ENCODE peak calls at places on chromosomes 6 and 20, in seven cellular contexts. One of them, this sample, is unnamed.

GRCh38 chr6:43702522-43703440 is 15.2 kb upstream of the MRPS18A start:
- DNase-seq in left ventricle myocardium inferior: peak; percentile 94
- DNase-seq in ovary: peak; percentile 83
- DNase-seq in IMR-90: peak; percentile 83
- DNase-seq in suprapubic skin: peak; percentile 98
- DNase-seq in thyroid gland: peak; percentile 95
- DNase-seq in Panc1: no peak
- DNase-seq in this sample: peak; percentile 97

GRCh38 chr6:80531676-80532619 is 425.5 kb downstream of the BCKDHB start:
- DNase-seq in thyroid gland: no peak
- DNase-seq in left ventricle myocardium inferior: no peak
- DNase-seq in Panc1: no peak
- DNase-seq in ovary: no peak
- DNase-seq in suprapubic skin: no peak
- DNase-seq in IMR-90: peak; percentile 31
- DNase-seq in this sample: no peak

GRCh38 chr6:149031545-149032317 is 284.9 kb downstream of the UST start:
- DNase-seq in IMR-90: peak; percentile 85
- DNase-seq in thyroid gland: no peak
- DNase-seq in left ventricle myocardium inferior: no peak
- DNase-seq in suprapubic skin: no peak
- DNase-seq in Panc1: no peak
- DNase-seq in ovary: peak; percentile 63
- DNase-seq in this sample: no peak

GRCh38 chr6:74872754-74873446 is 333.0 kb downstream of the COL12A1 start:
- DNase-seq in thyroid gland: no peak
- DNase-seq in Panc1: no peak
- DNase-seq in IMR-90: no peak
- DNase-seq in ovary: no peak
- DNase-seq in suprapubic skin: no peak
- DNase-seq in left ventricle myocardium inferior: no peak
- DNase-seq in this sample: no peak

GRCh38 chr6:7906741-7907140 is 3.8 kb downstream of the TXNDC5 start:
- DNase-seq in IMR-90: no peak
- DNase-seq in Panc1: no peak
- DNase-seq in ovary: no peak
- DNase-seq in suprapubic skin: no peak
- DNase-seq in thyroid gland: no peak
- DNase-seq in left ventricle myocardium inferior: no peak
- DNase-seq in this sample: no peak

GRCh38 chr6:30877419-30878262 is 6.7 kb upstream of the DDR1 start:
- DNase-seq in IMR-90: peak; percentile 90
- DNase-seq in Panc1: peak; percentile 73
- DNase-seq in suprapubic skin: peak; percentile 92
- DNase-seq in left ventricle myocardium inferior: peak; percentile 90
- DNase-seq in ovary: peak; percentile 90
- DNase-seq in thyroid gland: peak; percentile 92
- DNase-seq in this sample: peak; percentile 92

GRCh38 chr20:10846831-10847230 is 173.0 kb upstream of the JAG1 start:
- DNase-seq in suprapubic skin: no peak
- DNase-seq in IMR-90: no peak
- DNase-seq in left ventricle myocardium inferior: no peak
- DNase-seq in ovary: no peak
- DNase-seq in thyroid gland: no peak
- DNase-seq in Panc1: no peak
- DNase-seq in this sample: no peak

GRCh38 chr20:10540636-10541493 is 105.8 kb downstream of the SLX4IP start:
- DNase-seq in IMR-90: peak; percentile 94
- DNase-seq in left ventricle myocardium inferior: no peak
- DNase-seq in thyroid gland: no peak
- DNase-seq in Panc1: no peak
- DNase-seq in ovary: no peak
- DNase-seq in suprapubic skin: no peak
- DNase-seq in this sample: no peak

GRCh38 chr6:118509009-118509617 is 39.0 kb upstream of the PLN start:
- DNase-seq in suprapubic skin: no peak
- DNase-seq in ovary: no peak
- DNase-seq in thyroid gland: no peak
- DNase-seq in left ventricle myocardium inferior: no peak
- DNase-seq in IMR-90: peak; percentile 55
- DNase-seq in Panc1: peak; percentile 32
- DNase-seq in this sample: peak; percentile 25

GRCh38 chr20:2872304-2873009 is 824 bp upstream of the PTPRA start:
- DNase-seq in suprapubic skin: peak; percentile 78
- DNase-seq in left ventricle myocardium inferior: peak; percentile 60
- DNase-seq in IMR-90: peak; percentile 43
- DNase-seq in ovary: peak; percentile 66
- DNase-seq in thyroid gland: peak; percentile 63
- DNase-seq in Panc1: no peak
- DNase-seq in this sample: peak; percentile 86

GRCh38 chr6:158387036-158387435 is 74.8 kb downstream of the TULP4 start:
- DNase-seq in Panc1: no peak
- DNase-seq in suprapubic skin: no peak
- DNase-seq in IMR-90: no peak
- DNase-seq in thyroid gland: no peak
- DNase-seq in left ventricle myocardium inferior: no peak
- DNase-seq in ovary: no peak
- DNase-seq in this sample: no peak

GRCh38 chr20:57618091-57618765 is 2.0 kb downstream of the ZBP1 start:
- DNase-seq in ovary: no peak
- DNase-seq in thyroid gland: no peak
- DNase-seq in Panc1: no peak
- DNase-seq in IMR-90: no peak
- DNase-seq in suprapubic skin: no peak
- DNase-seq in left ventricle myocardium inferior: no peak
- DNase-seq in this sample: no peak

GRCh38 chr6:47097092-47097945 is 55.2 kb upstream of the ADGRF1 start:
- DNase-seq in Panc1: peak; percentile 73
- DNase-seq in left ventricle myocardium inferior: peak; percentile 45
- DNase-seq in suprapubic skin: no peak
- DNase-seq in ovary: peak; percentile 40
- DNase-seq in IMR-90: peak; percentile 85
- DNase-seq in thyroid gland: peak; percentile 63
- DNase-seq in this sample: peak; percentile 76

GRCh38 chr6:68200929-68201328 is 434.2 kb upstream of the ADGRB3 start:
- DNase-seq in suprapubic skin: no peak
- DNase-seq in ovary: no peak
- DNase-seq in IMR-90: no peak
- DNase-seq in Panc1: no peak
- DNase-seq in thyroid gland: no peak
- DNase-seq in left ventricle myocardium inferior: no peak
- DNase-seq in this sample: no peak

GRCh38 chr20:38649275-38649891 is 47.8 kb downstream of the ARHGAP40 start:
- DNase-seq in thyroid gland: no peak
- DNase-seq in IMR-90: no peak
- DNase-seq in suprapubic skin: no peak
- DNase-seq in Panc1: no peak
- DNase-seq in ovary: no peak
- DNase-seq in left ventricle myocardium inferior: no peak
- DNase-seq in this sample: peak; percentile 74

GRCh38 chr6:14074723-14075503 is 42.7 kb upstream of the CD83 start:
- DNase-seq in ovary: peak; percentile 40
- DNase-seq in Panc1: no peak
- DNase-seq in IMR-90: peak; percentile 44
- DNase-seq in left ventricle myocardium inferior: no peak
- DNase-seq in suprapubic skin: no peak
- DNase-seq in thyroid gland: no peak
- DNase-seq in this sample: no peak

GRCh38 chr6:3770023-3770422 is 18.5 kb upstream of the PXDC1 start:
- DNase-seq in Panc1: no peak
- DNase-seq in left ventricle myocardium inferior: no peak
- DNase-seq in thyroid gland: no peak
- DNase-seq in IMR-90: no peak
- DNase-seq in suprapubic skin: no peak
- DNase-seq in ovary: no peak
- DNase-seq in this sample: peak; percentile 33

GRCh38 chr6:92723390-92723931 is 695.9 kb downstream of the EPHA7 start:
- DNase-seq in thyroid gland: no peak
- DNase-seq in ovary: no peak
- DNase-seq in left ventricle myocardium inferior: no peak
- DNase-seq in suprapubic skin: no peak
- DNase-seq in Panc1: no peak
- DNase-seq in IMR-90: no peak
- DNase-seq in this sample: no peak

GRCh38 chr6:13538084-13538483 is 36.3 kb upstream of the SIRT5 start:
- DNase-seq in suprapubic skin: no peak
- DNase-seq in left ventricle myocardium inferior: no peak
- DNase-seq in ovary: no peak
- DNase-seq in Panc1: no peak
- DNase-seq in thyroid gland: no peak
- DNase-seq in IMR-90: peak; percentile 61
- DNase-seq in this sample: no peak

GRCh38 chr20:44219287-44219686 is 8.7 kb upstream of the OSER1 start:
- DNase-seq in suprapubic skin: no peak
- DNase-seq in Panc1: no peak
- DNase-seq in IMR-90: no peak
- DNase-seq in left ventricle myocardium inferior: no peak
- DNase-seq in thyroid gland: no peak
- DNase-seq in ovary: no peak
- DNase-seq in this sample: no peak

GRCh38 chr6:140174509-140174908 is 800.1 kb upstream of the CITED2 start:
- DNase-seq in Panc1: peak; percentile 17
- DNase-seq in ovary: no peak
- DNase-seq in left ventricle myocardium inferior: no peak
- DNase-seq in suprapubic skin: no peak
- DNase-seq in IMR-90: peak; percentile 98
- DNase-seq in thyroid gland: no peak
- DNase-seq in this sample: no peak

GRCh38 chr6:37011656-37012378 is 6.4 kb downstream of the FGD2 start:
- DNase-seq in ovary: no peak
- DNase-seq in Panc1: no peak
- DNase-seq in suprapubic skin: no peak
- DNase-seq in left ventricle myocardium inferior: no peak
- DNase-seq in IMR-90: peak; percentile 79
- DNase-seq in thyroid gland: peak; percentile 76
- DNase-seq in this sample: no peak

GRCh38 chr6:157732007-157732406 is 91.0 kb upstream of the SNX9 start:
- DNase-seq in ovary: no peak
- DNase-seq in left ventricle myocardium inferior: no peak
- DNase-seq in suprapubic skin: no peak
- DNase-seq in thyroid gland: no peak
- DNase-seq in IMR-90: no peak
- DNase-seq in Panc1: no peak
- DNase-seq in this sample: no peak

GRCh38 chr6:136739501-136739900 is 52.8 kb downstream of the MAP3K5 start:
- DNase-seq in thyroid gland: no peak
- DNase-seq in suprapubic skin: no peak
- DNase-seq in IMR-90: no peak
- DNase-seq in ovary: no peak
- DNase-seq in Panc1: no peak
- DNase-seq in left ventricle myocardium inferior: no peak
- DNase-seq in this sample: no peak

GRCh38 chr20:49770634-49771033 is 42.0 kb upstream of the SLC9A8 start:
- DNase-seq in Panc1: no peak
- DNase-seq in left ventricle myocardium inferior: no peak
- DNase-seq in IMR-90: no peak
- DNase-seq in suprapubic skin: no peak
- DNase-seq in thyroid gland: no peak
- DNase-seq in ovary: no peak
- DNase-seq in this sample: no peak

GRCh38 chr20:49765846-49766541 is 46.6 kb upstream of the SLC9A8 start:
- DNase-seq in suprapubic skin: no peak
- DNase-seq in left ventricle myocardium inferior: no peak
- DNase-seq in Panc1: no peak
- DNase-seq in thyroid gland: no peak
- DNase-seq in ovary: no peak
- DNase-seq in IMR-90: no peak
- DNase-seq in this sample: no peak

GRCh38 chr20:49768204-49769124 is 44.2 kb upstream of the SLC9A8 start:
- DNase-seq in IMR-90: peak; percentile 70
- DNase-seq in Panc1: no peak
- DNase-seq in left ventricle myocardium inferior: no peak
- DNase-seq in ovary: no peak
- DNase-seq in suprapubic skin: peak; percentile 79
- DNase-seq in thyroid gland: peak; percentile 76
- DNase-seq in this sample: peak; percentile 56

GRCh38 chr20:49766979-49767419 is 45.6 kb upstream of the SLC9A8 start:
- DNase-seq in thyroid gland: no peak
- DNase-seq in suprapubic skin: no peak
- DNase-seq in ovary: no peak
- DNase-seq in left ventricle myocardium inferior: no peak
- DNase-seq in Panc1: no peak
- DNase-seq in IMR-90: no peak
- DNase-seq in this sample: no peak

DNA sequence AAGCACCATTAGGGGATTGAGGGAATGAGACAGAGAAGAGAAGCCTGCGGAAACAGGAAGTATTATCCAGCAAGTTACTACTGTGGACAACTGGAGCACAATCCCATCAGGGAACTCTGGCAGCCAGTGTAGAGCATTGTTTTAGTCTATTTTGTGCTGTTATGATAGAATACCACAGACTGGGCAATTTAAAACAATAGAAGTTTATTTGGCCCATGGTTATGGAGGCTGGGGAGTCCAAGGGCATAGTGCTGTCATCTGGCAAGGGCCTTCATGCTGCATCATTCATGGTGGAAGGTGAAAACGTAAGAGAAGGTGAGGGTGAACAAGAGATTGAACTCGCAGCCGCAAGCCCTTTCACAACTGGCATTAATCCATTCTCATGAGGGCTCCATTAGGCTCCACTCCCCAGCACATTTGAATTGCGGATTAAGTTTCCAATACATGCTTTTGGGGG is 43.5 kb upstream of the SLC9A8 start:
- DNase-seq in thyroid gland: no peak
- DNase-seq in left ventricle myocardium inferior: no peak
- DNase-seq in IMR-90: no peak
- DNase-seq in suprapubic skin: no peak
- DNase-seq in ovary: no peak
- DNase-seq in Panc1: no peak
- DNase-seq in this sample: no peak
- H3K27ac ChIP-seq in thyroid gland: peak overlapping the region; percentile 69
- H3K27ac ChIP-seq in left ventricle myocardium inferior: peak overlapping the region; percentile 67
- H3K27ac ChIP-seq in IMR-90: peak overlapping the region; percentile 79
- H3K27ac ChIP-seq in suprapubic skin: peak overlapping the region; percentile 60
- H3K27ac ChIP-seq in ovary: peak overlapping the region; percentile 26
- H3K27ac ChIP-seq in Panc1: peak overlapping the region; percentile 0
- H3K27ac ChIP-seq in this sample: no peak overlapping the region

GRCh38 chr6:151661928-151662327 is 145.6 kb upstream of the ESR1 start:
- DNase-seq in IMR-90: no peak
- DNase-seq in thyroid gland: no peak
- DNase-seq in Panc1: no peak
- DNase-seq in ovary: no peak
- DNase-seq in left ventricle myocardium inferior: no peak
- DNase-seq in suprapubic skin: no peak
- DNase-seq in this sample: peak; percentile 54
- TF ChIP-seq CTCF in IMR-90: peak; percentile 13
- TF ChIP-seq CTCF in thyroid gland: no peak
- TF ChIP-seq CTCF in Panc1: peak; percentile 37
- TF ChIP-seq CTCF in ovary: no peak
- TF ChIP-seq CTCF in left ventricle myocardium inferior: no peak
- TF ChIP-seq CTCF in suprapubic skin: no peak
- TF ChIP-seq CTCF in this sample: peak; percentile 65

GRCh38 chr6:145732788-145733187 is 2.5 kb downstream of the EPM2A start:
- DNase-seq in suprapubic skin: no peak
- DNase-seq in Panc1: no peak
- DNase-seq in left ventricle myocardium inferior: no peak
- DNase-seq in thyroid gland: no peak
- DNase-seq in IMR-90: no peak
- DNase-seq in ovary: no peak
- DNase-seq in this sample: peak; percentile 16
- H3K4me3 ChIP-seq in suprapubic skin: no peak overlapping the region
- H3K4me3 ChIP-seq in Panc1: no peak overlapping the region
- H3K4me3 ChIP-seq in left ventricle myocardium inferior: no peak overlapping the region
- H3K4me3 ChIP-seq in thyroid gland: no peak overlapping the region
- H3K4me3 ChIP-seq in IMR-90: no peak overlapping the region
- H3K4me3 ChIP-seq in ovary: no peak overlapping the region
- H3K4me3 ChIP-seq in this sample: no peak overlapping the region

GRCh38 chr6:100232791-100233573 is 231.7 kb downstream of the SIM1 start:
- DNase-seq in ovary: no peak
- DNase-seq in left ventricle myocardium inferior: no peak
- DNase-seq in thyroid gland: no peak
- DNase-seq in Panc1: no peak
- DNase-seq in suprapubic skin: no peak
- DNase-seq in IMR-90: no peak
- DNase-seq in this sample: no peak
- H3K27ac ChIP-seq in ovary: no peak overlapping the region
- H3K27ac ChIP-seq in left ventricle myocardium inferior: no peak overlapping the region
- H3K27ac ChIP-seq in thyroid gland: no peak overlapping the region
- H3K27ac ChIP-seq in Panc1: no peak overlapping the region
- H3K27ac ChIP-seq in suprapubic skin: no peak overlapping the region
- H3K27ac ChIP-seq in IMR-90: no peak overlapping the region
- H3K27ac ChIP-seq in this sample: no peak overlapping the region

This sample was measured in neural progenitor cell.